ENCODE peak calls at places on chromosomes 4 and X, in five cellular contexts. One of them, this sample, is unnamed.

GRCh38 chr4:91113130-91113706 is 986.0 kb downstream of the CCSER1 start:
- DNase-seq in stimulated activated naive CD4-positive, alpha-beta T cell: no peak
- DNase-seq in NCI-H1694: no peak
- DNase-seq in RPMI7951: peak; percentile 24
- DNase-seq in left ventricle myocardium superior: no peak
- DNase-seq in this sample: no peak

GRCh38 chr4:7466904-7467303 is 32.2 kb upstream of the PSAPL1 start:
- DNase-seq in RPMI7951: peak; percentile 74
- DNase-seq in left ventricle myocardium superior: no peak
- DNase-seq in NCI-H1694: no peak
- DNase-seq in stimulated activated naive CD4-positive, alpha-beta T cell: no peak
- DNase-seq in this sample: no peak

GRCh38 chr4:5186584-5187170 is 135.4 kb downstream of the STK32B start:
- DNase-seq in NCI-H1694: no peak
- DNase-seq in left ventricle myocardium superior: no peak
- DNase-seq in stimulated activated naive CD4-positive, alpha-beta T cell: no peak
- DNase-seq in RPMI7951: no peak
- DNase-seq in this sample: no peak

GRCh38 chr4:950136-951020 is 18.1 kb downstream of the TMEM175 start:
- DNase-seq in RPMI7951: no peak
- DNase-seq in stimulated activated naive CD4-positive, alpha-beta T cell: no peak
- DNase-seq in left ventricle myocardium superior: no peak
- DNase-seq in NCI-H1694: no peak
- DNase-seq in this sample: no peak

GRCh38 chrX:150205011-150205410 is 158.1 kb upstream of the MAMLD1 start:
- DNase-seq in NCI-H1694: no peak
- DNase-seq in stimulated activated naive CD4-positive, alpha-beta T cell: no peak
- DNase-seq in left ventricle myocardium superior: no peak
- DNase-seq in RPMI7951: peak; percentile 17
- DNase-seq in this sample: no peak

GRCh38 chr4:116733368-116733767 is 352.0 kb downstream of the TRAM1L1 start:
- DNase-seq in NCI-H1694: no peak
- DNase-seq in RPMI7951: no peak
- DNase-seq in left ventricle myocardium superior: no peak
- DNase-seq in stimulated activated naive CD4-positive, alpha-beta T cell: no peak
- DNase-seq in this sample: no peak

GRCh38 chr4:41359069-41359769 is 102.5 kb downstream of the UCHL1 start:
- DNase-seq in RPMI7951: peak; percentile 3
- DNase-seq in NCI-H1694: no peak
- DNase-seq in stimulated activated naive CD4-positive, alpha-beta T cell: no peak
- DNase-seq in left ventricle myocardium superior: no peak
- DNase-seq in this sample: no peak

GRCh38 chrX:68503830-68504229 is 5.0 kb downstream of the YIPF6 start:
- DNase-seq in stimulated activated naive CD4-positive, alpha-beta T cell: no peak
- DNase-seq in left ventricle myocardium superior: no peak
- DNase-seq in RPMI7951: no peak
- DNase-seq in NCI-H1694: no peak
- DNase-seq in this sample: no peak

GRCh38 chr4:180618396-180618795 is 1624.8 kb upstream of the TENM3 start:
- DNase-seq in left ventricle myocardium superior: no peak
- DNase-seq in stimulated activated naive CD4-positive, alpha-beta T cell: no peak
- DNase-seq in RPMI7951: peak; percentile 49
- DNase-seq in NCI-H1694: no peak
- DNase-seq in this sample: no peak

GRCh38 chr4:99998062-99998880 is 48.2 kb upstream of the H2AZ1 start:
- DNase-seq in NCI-H1694: peak; percentile 21
- DNase-seq in RPMI7951: peak; percentile 8
- DNase-seq in stimulated activated naive CD4-positive, alpha-beta T cell: no peak
- DNase-seq in left ventricle myocardium superior: no peak
- DNase-seq in this sample: no peak

GRCh38 chrX:143437439-143437838 is 79.8 kb downstream of the SPANXN3 start:
- DNase-seq in left ventricle myocardium superior: no peak
- DNase-seq in stimulated activated naive CD4-positive, alpha-beta T cell: no peak
- DNase-seq in NCI-H1694: peak; percentile 35
- DNase-seq in RPMI7951: peak; percentile 1
- DNase-seq in this sample: no peak

GRCh38 chr4:90328558-90328957 is 201.4 kb downstream of the CCSER1 start:
- DNase-seq in RPMI7951: peak; percentile 54
- DNase-seq in left ventricle myocardium superior: peak; percentile 59
- DNase-seq in stimulated activated naive CD4-positive, alpha-beta T cell: no peak
- DNase-seq in NCI-H1694: peak; percentile 46
- DNase-seq in this sample: no peak

GRCh38 chr4:85886665-85887064 is 411.7 kb downstream of the ARHGAP24 start:
- DNase-seq in NCI-H1694: no peak
- DNase-seq in RPMI7951: no peak
- DNase-seq in stimulated activated naive CD4-positive, alpha-beta T cell: no peak
- DNase-seq in left ventricle myocardium superior: no peak
- DNase-seq in this sample: no peak

GRCh38 chr4:186954956-186955355 is 231.3 kb upstream of the FAT1 start:
- DNase-seq in stimulated activated naive CD4-positive, alpha-beta T cell: no peak
- DNase-seq in RPMI7951: no peak
- DNase-seq in left ventricle myocardium superior: no peak
- DNase-seq in NCI-H1694: no peak
- DNase-seq in this sample: no peak

GRCh38 chrX:51459125-51459524 is 37.3 kb downstream of the NUDT11 start:
- DNase-seq in RPMI7951: peak; percentile 21
- DNase-seq in NCI-H1694: no peak
- DNase-seq in left ventricle myocardium superior: no peak
- DNase-seq in stimulated activated naive CD4-positive, alpha-beta T cell: no peak
- DNase-seq in this sample: no peak

GRCh38 chr4:145130788-145131398 is 32.8 kb downstream of the ABCE1 start:
- DNase-seq in RPMI7951: peak; percentile 3
- DNase-seq in NCI-H1694: no peak
- DNase-seq in left ventricle myocardium superior: no peak
- DNase-seq in stimulated activated naive CD4-positive, alpha-beta T cell: no peak
- DNase-seq in this sample: no peak

GRCh38 chr4:57080781-57081650 is 29.2 kb downstream of the IGFBP7 start:
- DNase-seq in NCI-H1694: no peak
- DNase-seq in stimulated activated naive CD4-positive, alpha-beta T cell: no peak
- DNase-seq in RPMI7951: peak; percentile 91
- DNase-seq in left ventricle myocardium superior: no peak
- DNase-seq in this sample: no peak

GRCh38 chr4:151165205-151166000 is 66.0 kb downstream of the RPS3A start:
- DNase-seq in left ventricle myocardium superior: no peak
- DNase-seq in stimulated activated naive CD4-positive, alpha-beta T cell: no peak
- DNase-seq in NCI-H1694: no peak
- DNase-seq in RPMI7951: peak; percentile 17
- DNase-seq in this sample: no peak

GRCh38 chr4:98046665-98047064 is 96.6 kb downstream of the STPG2 start:
- DNase-seq in stimulated activated naive CD4-positive, alpha-beta T cell: no peak
- DNase-seq in NCI-H1694: no peak
- DNase-seq in left ventricle myocardium superior: no peak
- DNase-seq in RPMI7951: no peak
- DNase-seq in this sample: no peak

GRCh38 chrX:71514367-71515038 is 18.4 kb upstream of the OGT start:
- DNase-seq in RPMI7951: no peak
- DNase-seq in stimulated activated naive CD4-positive, alpha-beta T cell: no peak
- DNase-seq in NCI-H1694: no peak
- DNase-seq in left ventricle myocardium superior: no peak
- DNase-seq in this sample: no peak

GRCh38 chr4:53551963-53552362 is 39.3 kb downstream of the LNX1 start:
- DNase-seq in RPMI7951: no peak
- DNase-seq in stimulated activated naive CD4-positive, alpha-beta T cell: no peak
- DNase-seq in NCI-H1694: no peak
- DNase-seq in left ventricle myocardium superior: no peak
- DNase-seq in this sample: no peak

GRCh38 chr4:960140-960735 is 13.1 kb downstream of the DGKQ start:
- DNase-seq in NCI-H1694: no peak
- DNase-seq in left ventricle myocardium superior: no peak
- DNase-seq in stimulated activated naive CD4-positive, alpha-beta T cell: no peak
- DNase-seq in RPMI7951: no peak
- DNase-seq in this sample: no peak

GRCh38 chr4:75696551-75696950 is 23.3 kb upstream of the G3BP2 start:
- DNase-seq in RPMI7951: no peak
- DNase-seq in stimulated activated naive CD4-positive, alpha-beta T cell: no peak
- DNase-seq in NCI-H1694: no peak
- DNase-seq in left ventricle myocardium superior: no peak
- DNase-seq in this sample: no peak

GRCh38 chr4:13160906-13161305 is 323.2 kb downstream of the RAB28 start:
- DNase-seq in NCI-H1694: no peak
- DNase-seq in left ventricle myocardium superior: no peak
- DNase-seq in RPMI7951: peak; percentile 8
- DNase-seq in stimulated activated naive CD4-positive, alpha-beta T cell: no peak
- DNase-seq in this sample: no peak

GRCh38 chr4:66229885-66230284 is 559.6 kb upstream of the EPHA5 start:
- DNase-seq in NCI-H1694: no peak
- DNase-seq in left ventricle myocardium superior: no peak
- DNase-seq in stimulated activated naive CD4-positive, alpha-beta T cell: no peak
- DNase-seq in RPMI7951: no peak
- DNase-seq in this sample: no peak

GRCh38 chrX:11944486-11944885 is 186.4 kb downstream of the MSL3 start:
- DNase-seq in stimulated activated naive CD4-positive, alpha-beta T cell: no peak
- DNase-seq in NCI-H1694: no peak
- DNase-seq in RPMI7951: peak; percentile 73
- DNase-seq in left ventricle myocardium superior: no peak
- DNase-seq in this sample: no peak

GRCh38 chrX:3678287-3678686 is 35.2 kb downstream of the PRKX start:
- DNase-seq in RPMI7951: no peak
- DNase-seq in NCI-H1694: no peak
- DNase-seq in stimulated activated naive CD4-positive, alpha-beta T cell: no peak
- DNase-seq in left ventricle myocardium superior: no peak
- DNase-seq in this sample: no peak

GRCh38 chrX:15472523-15472922 is 20.6 kb downstream of the PIR start:
- DNase-seq in left ventricle myocardium superior: no peak
- DNase-seq in stimulated activated naive CD4-positive, alpha-beta T cell: no peak
- DNase-seq in NCI-H1694: no peak
- DNase-seq in RPMI7951: no peak
- DNase-seq in this sample: no peak

GRCh38 chr4:26400140-26400539 is 79.3 kb downstream of the RBPJ start:
- DNase-seq in left ventricle myocardium superior: no peak
- DNase-seq in RPMI7951: no peak
- DNase-seq in stimulated activated naive CD4-positive, alpha-beta T cell: no peak
- DNase-seq in NCI-H1694: no peak
- DNase-seq in this sample: no peak

GRCh38 chrX:15985937-15986336 is 131.3 kb upstream of the AP1S2 start:
- DNase-seq in left ventricle myocardium superior: no peak
- DNase-seq in stimulated activated naive CD4-positive, alpha-beta T cell: no peak
- DNase-seq in NCI-H1694: no peak
- DNase-seq in RPMI7951: peak; percentile 65
- DNase-seq in this sample: no peak

GRCh38 chr4:96677499-96677898 is 837.6 kb downstream of the PDHA2 start:
- DNase-seq in left ventricle myocardium superior: no peak
- DNase-seq in stimulated activated naive CD4-positive, alpha-beta T cell: no peak
- DNase-seq in NCI-H1694: no peak
- DNase-seq in RPMI7951: no peak
- DNase-seq in this sample: no peak

GRCh38 chrX:118348186-118348810 is 2.4 kb downstream of the WDR44 start:
- DNase-seq in RPMI7951: no peak
- DNase-seq in NCI-H1694: no peak
- DNase-seq in left ventricle myocardium superior: no peak
- DNase-seq in stimulated activated naive CD4-positive, alpha-beta T cell: no peak
- DNase-seq in this sample: no peak

GRCh38 chr4:37000281-37000680 is 244.3 kb upstream of the NWD2 start:
- DNase-seq in left ventricle myocardium superior: no peak
- DNase-seq in stimulated activated naive CD4-positive, alpha-beta T cell: no peak
- DNase-seq in RPMI7951: no peak
- DNase-seq in NCI-H1694: no peak
- DNase-seq in this sample: no peak

GRCh38 chr4:2054217-2054616 is 4.9 kb upstream of the NAT8L start:
- DNase-seq in stimulated activated naive CD4-positive, alpha-beta T cell: no peak
- DNase-seq in RPMI7951: no peak
- DNase-seq in NCI-H1694: no peak
- DNase-seq in left ventricle myocardium superior: no peak
- DNase-seq in this sample: no peak

GRCh38 chr4:186757696-186758330 is 34.2 kb upstream of the FAT1 start:
- DNase-seq in stimulated activated naive CD4-positive, alpha-beta T cell: no peak
- DNase-seq in left ventricle myocardium superior: no peak
- DNase-seq in NCI-H1694: peak; percentile 15
- DNase-seq in RPMI7951: peak; percentile 51
- DNase-seq in this sample: no peak

GRCh38 chr4:53804719-53805118 is 213.4 kb upstream of the LNX1 start:
- DNase-seq in left ventricle myocardium superior: peak; percentile 34
- DNase-seq in RPMI7951: peak; percentile 19
- DNase-seq in stimulated activated naive CD4-positive, alpha-beta T cell: no peak
- DNase-seq in NCI-H1694: no peak
- DNase-seq in this sample: no peak